ENCODE peak calls at places on chromosomes 2 and 18, in ten cellular contexts. R is activated CD4-positive, alpha-beta T cell treated with anti-CD3 and anti-CD28 coated beads, Interleukin-2, amount 50 U/mL, for 1 hour; J is left cardiac atrium; C is HFFc6; M is stimulated activated CD8-positive, alpha-beta memory T cell treated with anti-CD3 and anti-CD28 coated beads, Interleukin-7, amount 100 ng/mL, for 4 hours; D is GF-D8; Y is kidney glomerular epithelial cell; S is GM13976; B is stimulated activated CD4-positive, alpha-beta T cell treated with anti-CD3 and anti-CD28 coated beads, Interleukin-4, amount 100 ng/mL, for 48 hours; X is ELF-1. O is an unnamed sample.

GRCh38 chr2:237599465-237600110 is 9.1 kb upstream of the RAB17 start:
- DNase-seq in R (no peak), J (no peak), C (no peak), M (no peak), D (no peak), Y (no peak), S (no peak), B (no peak), X (no peak), O (no peak)

GRCh38 chr2:239308696-239309397 is 92.0 kb downstream of the HDAC4 start:
- DNase-seq in R (no peak), J (peak), C (peak), M (no peak), D (peak), Y (no peak), S (no peak), B (no peak), X (no peak), O (peak)

GRCh38 chr2:172889767-172890430 is 154.3 kb downstream of the RAPGEF4 start:
- DNase-seq in R (no peak), J (no peak), C (no peak), M (no peak), D (no peak), Y (no peak), S (no peak), B (no peak), X (no peak), O (no peak)

GRCh38 chr2:231297108-231297908 is 98.2 kb upstream of the B3GNT7 start:
- DNase-seq in R (no peak), J (peak), C (peak), M (no peak), D (peak), Y (peak), S (peak), B (no peak), X (peak), O (peak)

GRCh38 chr2:196660264-196660663 is 20.7 kb downstream of the CCDC150 start:
- DNase-seq in R (no peak), J (no peak), C (peak), M (no peak), D (no peak), Y (peak), S (no peak), B (no peak), X (no peak), O (no peak)

GRCh38 chr2:45018033-45018432 is 8.8 kb upstream of the SIX2 start:
- DNase-seq in R (no peak), J (no peak), C (no peak), M (no peak), D (no peak), Y (no peak), S (no peak), B (no peak), X (peak), O (no peak)

GRCh38 chr18:49756135-49756534 is 57.2 kb downstream of the ACAA2 start:
- DNase-seq in R (no peak), J (no peak), C (no peak), M (no peak), D (no peak), Y (no peak), S (no peak), B (no peak), X (no peak), O (no peak)

GRCh38 chr2:23423062-23423872 is 38.3 kb downstream of the KLHL29 start:
- DNase-seq in R (no peak), J (no peak), C (no peak), M (no peak), D (no peak), Y (no peak), S (no peak), B (no peak), X (peak), O (no peak)

GRCh38 chr2:10122500-10123280 is at the start of gene RRM2:
- DNase-seq in R (peak), J (peak), C (peak), M (peak), D (peak), Y (peak), S (peak), B (peak), X (peak), O (peak)

GRCh38 chr2:190627881-190628412 is 20.9 kb upstream of the NAB1 start:
- DNase-seq in R (peak), J (peak), C (no peak), M (no peak), D (no peak), Y (no peak), S (peak), B (no peak), X (peak), O (peak)

GRCh38 chr2:205902041-205902898 is 183.7 kb downstream of the INO80D start:
- DNase-seq in R (no peak), J (no peak), C (peak), M (no peak), D (no peak), Y (no peak), S (no peak), B (no peak), X (no peak), O (no peak)

GRCh38 chr2:181374741-181375675 is 82.2 kb upstream of the ITGA4 start:
- DNase-seq in R (no peak), J (no peak), C (no peak), M (no peak), D (peak), Y (no peak), S (peak), B (no peak), X (no peak), O (no peak)

GRCh38 chr2:189512879-189513278 is 67.7 kb downstream of the SLC40A1 start:
- DNase-seq in R (no peak), J (no peak), C (no peak), M (no peak), D (no peak), Y (no peak), S (no peak), B (no peak), X (no peak), O (peak)